ENCODE peak calls at places on chromosomes 11 and 22, in nine cellular contexts. Y is activated naive CD4-positive, alpha-beta T cell; M is psoas muscle; J is transverse colon; S is CD4-positive, CD25-positive, alpha-beta regulatory T cell; L is HFFc6; A is brain microvascular endothelial cell; K is epithelial cell of esophagus; B is AG09319. X is an unnamed sample.

GRCh38 chr22:19803736-19804267 is 43.2 kb downstream of the TBX1 start:
- DNase-seq in Y (no peak), M (no peak), J (no peak), S (no peak), L (no peak), A (no peak), K (no peak), B (no peak), X (no peak)

GRCh38 chr11:11403763-11404725 is 51.0 kb upstream of the CSNK2A3 start:
- DNase-seq in Y (no peak), M (no peak), J (no peak), S (no peak), L (peak; percentile 15), A (peak; percentile 20), K (peak; percentile 63), B (no peak), X (no peak)

GRCh38 chr22:46036558-46037408 is 59.8 kb upstream of the WNT7B start:
- DNase-seq in Y (peak; percentile 40), M (no peak), J (peak; percentile 59), S (peak; percentile 71), L (no peak), A (no peak), K (peak; percentile 81), B (no peak), X (peak; percentile 77)

GRCh38 chr11:122192634-122193245 is 76.7 kb upstream of the BLID start:
- DNase-seq in Y (no peak), M (no peak), J (no peak), S (no peak), L (peak; percentile 55), A (no peak), K (no peak), B (no peak), X (no peak)

GRCh38 chr11:123255909-123256308 is 60.9 kb upstream of the CLMP start:
- DNase-seq in Y (no peak), M (no peak), J (no peak), S (no peak), L (no peak), A (no peak), K (no peak), B (no peak), X (no peak)

GRCh38 chr22:19242699-19243098 is 48.8 kb downstream of the CLTCL1 start:
- DNase-seq in Y (no peak), M (no peak), J (no peak), S (no peak), L (no peak), A (no peak), K (no peak), B (no peak), X (no peak)

GRCh38 chr22:32326647-32327046 is 31.0 kb upstream of the RFPL3 start:
- DNase-seq in Y (no peak), M (no peak), J (no peak), S (no peak), L (no peak), A (no peak), K (no peak), B (no peak), X (no peak)

GRCh38 chr22:22424210-22424800 is 84.2 kb downstream of the ZNF280B start:
- DNase-seq in Y (no peak), M (no peak), J (no peak), S (no peak), L (no peak), A (no peak), K (no peak), B (no peak), X (no peak)

GRCh38 chr11:9765320-9766101 is 101.6 kb downstream of the SWAP70 start:
- DNase-seq in Y (no peak), M (peak; percentile 80), J (no peak), S (no peak), L (peak; percentile 37), A (peak; percentile 88), K (no peak), B (no peak), X (peak; percentile 89)

GRCh38 chr11:113773092-113773415 is 438 bp downstream of the ZW10 start:
- DNase-seq in Y (no peak), M (no peak), J (peak; percentile 29), S (no peak), L (no peak), A (peak; percentile 17), K (peak; percentile 41), B (no peak), X (peak; percentile 53)

X was measured in dermis blood vessel endothelial cell.